ENCODE peak calls at places on chromosomes 12 and 14, in six cellular contexts. M, T, H, R, D and O are unnamed samples.

GRCh38 chr12:110028323-110028722 is 20.0 kb downstream of the C12orf76 start:
- DNase-seq in M (no peak), T (no peak), H (no peak), R (no peak), D (no peak), O (no peak)

GRCh38 chr12:31017535-31017934 is 56.1 kb upstream of the DDX11 start:
- DNase-seq in M (no peak), T (no peak), H (no peak), R (no peak), D (no peak), O (no peak)

GRCh38 chr14:71228711-71229110 is 321.5 kb downstream of the PCNX1 start:
- DNase-seq in M (no peak), T (peak), H (no peak), R (no peak), D (no peak), O (no peak)

GRCh38 chr14:93200553-93200952 is 6.3 kb downstream of the GON7 start:
- DNase-seq in M (no peak), T (no peak), H (no peak), R (no peak), D (no peak), O (no peak)

GRCh38 chr14:29463727-29464370 is 463.8 kb downstream of the PRKD1 start:
- DNase-seq in M (no peak), T (no peak), H (no peak), R (no peak), D (peak), O (no peak)

GRCh38 chr12:31715283-31715825 is 13.5 kb downstream of the AMN1 start:
- DNase-seq in M (no peak), T (no peak), H (no peak), R (no peak), D (no peak), O (no peak)

GRCh38 chr12:64660237-64661018 is 50.1 kb downstream of the RASSF3 start:
- DNase-seq in M (no peak), T (no peak), H (no peak), R (no peak), D (no peak), O (no peak)

GRCh38 chr12:44372259-44372658 is 503.9 kb downstream of the NELL2 start:
- DNase-seq in M (no peak), T (no peak), H (no peak), R (no peak), D (no peak), O (no peak)

GRCh38 chr12:1350055-1350933 is 244.1 kb downstream of the FBXL14 start:
- DNase-seq in M (no peak), T (no peak), H (no peak), R (no peak), D (no peak), O (no peak)

GRCh38 chr12:75337905-75338304 is 3.4 kb downstream of the GLIPR1L1 start:
- DNase-seq in M (no peak), T (no peak), H (no peak), R (no peak), D (no peak), O (no peak)

GRCh38 chr14:54420478-54421116 is 20.6 kb downstream of the CNIH1 start:
- DNase-seq in M (no peak), T (no peak), H (no peak), R (no peak), D (peak), O (no peak)

GRCh38 chr14:77598366-77599050 is 17.9 kb downstream of the SPTLC2 start:
- DNase-seq in M (no peak), T (no peak), H (peak), R (no peak), D (no peak), O (no peak)